ENCODE peak calls at places on chromosome 20, in four cellular contexts. One of them, this sample, is unnamed.

GRCh38 chr20:40390654-40391053 is 298.4 kb downstream of the MAFB start:
- DNase-seq in HepG2: no peak
- DNase-seq in K562: no peak
- DNase-seq in GM12878: no peak
- DNase-seq in this sample: no peak

GRCh38 chr20:10511507-10512231 is 76.6 kb downstream of the SLX4IP start:
- DNase-seq in HepG2: peak; percentile 87
- DNase-seq in K562: peak; percentile 75
- DNase-seq in GM12878: peak; percentile 94
- DNase-seq in this sample: peak; percentile 94

GRCh38 chr20:57074386-57074785 is 192.1 kb downstream of the BMP7 start:
- DNase-seq in HepG2: no peak
- DNase-seq in K562: no peak
- DNase-seq in GM12878: no peak
- DNase-seq in this sample: no peak

GRCh38 chr20:63186528-63187316 is 29.2 kb downstream of the YTHDF1 start:
- DNase-seq in HepG2: peak; percentile 27
- DNase-seq in K562: no peak
- DNase-seq in GM12878: no peak
- DNase-seq in this sample: no peak

GRCh38 chr20:1415667-1416468 is 23.0 kb upstream of the FKBP1A start:
- DNase-seq in HepG2: peak; percentile 91
- DNase-seq in K562: peak; percentile 43
- DNase-seq in GM12878: no peak
- DNase-seq in this sample: peak; percentile 97

GRCh38 chr20:44070139-44070900 is 116.7 kb downstream of the JPH2 start:
- DNase-seq in HepG2: no peak
- DNase-seq in K562: no peak
- DNase-seq in GM12878: no peak
- DNase-seq in this sample: no peak

GRCh38 chr20:8454137-8454712 is 322.2 kb downstream of the PLCB1 start:
- DNase-seq in HepG2: peak; percentile 65
- DNase-seq in K562: no peak
- DNase-seq in GM12878: peak; percentile 17
- DNase-seq in this sample: peak; percentile 60

GRCh38 chr20:62506791-62507190 is 31.0 kb upstream of the GATA5 start:
- DNase-seq in HepG2: no peak
- DNase-seq in K562: no peak
- DNase-seq in GM12878: no peak
- DNase-seq in this sample: no peak

GRCh38 chr20:43320536-43320935 is 130.8 kb upstream of the PTPRT start:
- DNase-seq in HepG2: no peak
- DNase-seq in K562: no peak
- DNase-seq in GM12878: no peak
- DNase-seq in this sample: no peak

GRCh38 chr20:56689318-56689717 is 60.2 kb downstream of the TFAP2C start:
- DNase-seq in HepG2: no peak
- DNase-seq in K562: no peak
- DNase-seq in GM12878: no peak
- DNase-seq in this sample: no peak

GRCh38 chr20:56380375-56380774 is 11.6 kb downstream of the AURKA start:
- DNase-seq in HepG2: no peak
- DNase-seq in K562: no peak
- DNase-seq in GM12878: no peak
- DNase-seq in this sample: no peak

GRCh38 chr20:56393133-56393472 is 658 bp downstream of the CSTF1 start:
- DNase-seq in HepG2: no peak
- DNase-seq in K562: no peak
- DNase-seq in GM12878: no peak
- DNase-seq in this sample: peak; percentile 7

GRCh38 chr20:9062066-9062465 is 6.8 kb upstream of the PLCB4 start:
- DNase-seq in HepG2: no peak
- DNase-seq in K562: no peak
- DNase-seq in GM12878: no peak
- DNase-seq in this sample: no peak

GRCh38 chr20:46903937-46904336 is 9.3 kb downstream of the EYA2 start:
- DNase-seq in HepG2: no peak
- DNase-seq in K562: no peak
- DNase-seq in GM12878: no peak
- DNase-seq in this sample: no peak

GRCh38 chr20:56924976-56925695 is 296.0 kb downstream of the TFAP2C start:
- DNase-seq in HepG2: no peak
- DNase-seq in K562: no peak
- DNase-seq in GM12878: no peak
- DNase-seq in this sample: peak; percentile 11

GRCh38 chr20:60255426-60255825 is 297.2 kb downstream of the CDH26 start:
- DNase-seq in HepG2: no peak
- DNase-seq in K562: no peak
- DNase-seq in GM12878: no peak
- DNase-seq in this sample: no peak

GRCh38 chr20:62104791-62105345 is 17.4 kb upstream of the LSM14B start:
- DNase-seq in HepG2: no peak
- DNase-seq in K562: no peak
- DNase-seq in GM12878: no peak
- DNase-seq in this sample: no peak

GRCh38 chr20:52941803-52942202 is 30.4 kb upstream of the TSHZ2 start:
- DNase-seq in HepG2: no peak
- DNase-seq in K562: no peak
- DNase-seq in GM12878: no peak
- DNase-seq in this sample: no peak

GRCh38 chr20:60362531-60362930 is 404.3 kb downstream of the CDH26 start:
- DNase-seq in HepG2: no peak
- DNase-seq in K562: no peak
- DNase-seq in GM12878: no peak
- DNase-seq in this sample: no peak

GRCh38 chr20:48523191-48523757 is 304.5 kb downstream of the PREX1 start:
- DNase-seq in HepG2: peak; percentile 82
- DNase-seq in K562: no peak
- DNase-seq in GM12878: no peak
- DNase-seq in this sample: peak; percentile 52

GRCh38 chr20:60410865-60411264 is 452.6 kb downstream of the CDH26 start:
- DNase-seq in HepG2: no peak
- DNase-seq in K562: no peak
- DNase-seq in GM12878: no peak
- DNase-seq in this sample: no peak

GRCh38 chr20:49230021-49230420 is 10.8 kb downstream of the DDX27 start:
- DNase-seq in HepG2: no peak
- DNase-seq in K562: peak; percentile 14
- DNase-seq in GM12878: no peak
- DNase-seq in this sample: no peak

DNA sequence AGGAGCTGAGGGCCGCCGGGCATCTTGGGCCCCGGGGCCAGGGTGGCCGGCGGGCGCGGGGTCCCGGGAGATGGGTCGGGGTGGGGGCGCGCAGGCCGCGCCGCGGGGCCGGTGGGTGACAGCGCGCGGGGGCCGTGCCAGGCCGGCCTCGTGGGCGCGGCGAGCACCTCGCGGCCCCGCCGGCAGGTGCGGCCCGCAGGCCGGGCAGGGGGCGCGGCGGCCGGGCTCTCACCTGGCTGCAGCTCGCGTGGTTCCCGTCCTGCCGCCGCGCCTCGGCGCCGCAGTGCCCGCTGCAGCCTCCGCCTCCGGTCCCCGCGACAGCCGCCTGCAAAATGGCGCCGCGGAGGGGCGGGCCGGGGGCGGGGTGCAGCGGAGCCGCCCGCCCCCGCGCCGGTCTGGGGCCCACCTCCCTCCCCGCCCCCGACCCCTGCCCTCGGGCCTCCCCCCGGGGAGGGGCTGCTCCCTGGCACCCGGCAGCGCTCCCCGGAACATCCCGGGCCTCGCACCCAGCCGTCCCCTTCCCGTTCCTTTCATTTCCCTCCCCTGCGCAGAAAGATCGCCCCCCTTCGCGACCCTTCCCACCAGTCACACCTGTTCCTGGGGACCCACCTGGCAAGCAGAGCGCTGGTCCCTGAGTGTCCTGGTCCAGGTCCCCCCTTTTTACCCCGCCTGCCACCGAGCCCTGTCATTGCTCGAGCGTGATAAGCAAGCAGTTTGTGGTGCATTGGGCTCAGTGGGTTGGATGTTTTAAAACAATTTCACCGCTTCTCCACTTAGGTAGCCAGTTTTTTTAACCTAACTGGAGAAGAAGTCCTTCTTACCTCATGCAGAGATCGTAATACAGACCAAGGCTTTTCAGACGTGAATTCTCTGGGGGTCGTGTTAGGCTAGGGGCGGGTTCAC is at the start of gene SLC23A2:
- DNase-seq in HepG2: no peak
- DNase-seq in K562: peak; percentile 81
- DNase-seq in GM12878: no peak
- DNase-seq in this sample: peak; percentile 66
- TF ChIP-seq KDM1A in HepG2: no peak
- TF ChIP-seq KDM1A in K562: no peak
- TF ChIP-seq KDM1A in GM12878: no peak
- TF ChIP-seq KDM1A in this sample: no peak

GRCh38 chr20:25000268-25000801 is 7.8 kb upstream of the APMAP start:
- DNase-seq in HepG2: no peak
- DNase-seq in K562: no peak
- DNase-seq in GM12878: no peak
- DNase-seq in this sample: peak; percentile 24

GRCh38 chr20:24996449-24997195 is 4.1 kb upstream of the APMAP start:
- DNase-seq in HepG2: no peak
- DNase-seq in K562: no peak
- DNase-seq in GM12878: no peak
- DNase-seq in this sample: no peak

GRCh38 chr20:24999568-24999967 is 7.0 kb upstream of the APMAP start:
- DNase-seq in HepG2: no peak
- DNase-seq in K562: no peak
- DNase-seq in GM12878: no peak
- DNase-seq in this sample: no peak

GRCh38 chr20:24998631-24999445 is 6.3 kb upstream of the APMAP start:
- DNase-seq in HepG2: no peak
- DNase-seq in K562: no peak
- DNase-seq in GM12878: no peak
- DNase-seq in this sample: no peak

DNA sequence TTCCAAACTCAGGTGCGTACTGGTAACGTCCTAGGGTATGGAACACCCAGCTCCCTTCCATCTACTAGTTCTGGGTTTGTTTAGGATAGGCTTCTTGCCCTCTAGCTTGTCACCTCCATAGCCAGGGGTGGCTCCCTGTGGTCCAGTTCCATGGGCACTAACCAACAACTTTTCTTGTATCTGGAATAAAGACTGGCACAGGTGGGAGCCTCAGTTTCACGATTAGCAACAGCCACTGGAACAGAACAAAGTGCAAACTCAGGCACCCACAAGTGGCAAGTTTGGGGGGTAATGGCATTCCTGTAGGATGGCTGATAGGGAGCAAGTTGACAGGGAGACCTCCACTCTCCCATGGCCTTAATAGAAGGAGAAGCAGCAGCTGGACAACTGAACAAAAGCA is 5.6 kb upstream of the APMAP start:
- DNase-seq in HepG2: no peak
- DNase-seq in K562: no peak
- DNase-seq in GM12878: no peak
- DNase-seq in this sample: no peak
- TF ChIP-seq POLR2AphosphoS2 in HepG2: no peak
- TF ChIP-seq POLR2AphosphoS2 in K562: no peak
- TF ChIP-seq POLR2AphosphoS2 in GM12878: no peak
- TF ChIP-seq POLR2AphosphoS2 in this sample: no peak

GRCh38 chr20:58429303-58429702 is 40.3 kb downstream of the VAPB start:
- DNase-seq in HepG2: no peak
- DNase-seq in K562: no peak
- DNase-seq in GM12878: no peak
- DNase-seq in this sample: no peak
- TF ChIP-seq CTCF in HepG2: peak; percentile 46
- TF ChIP-seq CTCF in K562: no peak
- TF ChIP-seq CTCF in GM12878: no peak
- TF ChIP-seq CTCF in this sample: no peak

GRCh38 chr20:50824137-50824536 is 29.3 kb downstream of the BCAS4 start:
- DNase-seq in HepG2: no peak
- DNase-seq in K562: no peak
- DNase-seq in GM12878: no peak
- DNase-seq in this sample: peak; percentile 30
- TF ChIP-seq KDM1A in HepG2: no peak
- TF ChIP-seq KDM1A in K562: no peak
- TF ChIP-seq KDM1A in GM12878: no peak
- TF ChIP-seq KDM1A in this sample: no peak

GRCh38 chr20:35611482-35611881 is 4.1 kb upstream of the SPAG4 start:
- DNase-seq in HepG2: no peak
- DNase-seq in K562: no peak
- DNase-seq in GM12878: peak; percentile 63
- DNase-seq in this sample: no peak
- TF ChIP-seq POLR2AphosphoS2 in HepG2: no peak
- TF ChIP-seq POLR2AphosphoS2 in K562: no peak
- TF ChIP-seq POLR2AphosphoS2 in GM12878: no peak
- TF ChIP-seq POLR2AphosphoS2 in this sample: no peak

GRCh38 chr20:33526769-33527168 is 36.9 kb downstream of the CBFA2T2 start:
- DNase-seq in HepG2: no peak
- DNase-seq in K562: no peak
- DNase-seq in GM12878: no peak
- DNase-seq in this sample: no peak

GRCh38 chr20:33532753-33533459 is 43.0 kb downstream of the CBFA2T2 start:
- DNase-seq in HepG2: no peak
- DNase-seq in K562: no peak
- DNase-seq in GM12878: no peak
- DNase-seq in this sample: no peak

DNA sequence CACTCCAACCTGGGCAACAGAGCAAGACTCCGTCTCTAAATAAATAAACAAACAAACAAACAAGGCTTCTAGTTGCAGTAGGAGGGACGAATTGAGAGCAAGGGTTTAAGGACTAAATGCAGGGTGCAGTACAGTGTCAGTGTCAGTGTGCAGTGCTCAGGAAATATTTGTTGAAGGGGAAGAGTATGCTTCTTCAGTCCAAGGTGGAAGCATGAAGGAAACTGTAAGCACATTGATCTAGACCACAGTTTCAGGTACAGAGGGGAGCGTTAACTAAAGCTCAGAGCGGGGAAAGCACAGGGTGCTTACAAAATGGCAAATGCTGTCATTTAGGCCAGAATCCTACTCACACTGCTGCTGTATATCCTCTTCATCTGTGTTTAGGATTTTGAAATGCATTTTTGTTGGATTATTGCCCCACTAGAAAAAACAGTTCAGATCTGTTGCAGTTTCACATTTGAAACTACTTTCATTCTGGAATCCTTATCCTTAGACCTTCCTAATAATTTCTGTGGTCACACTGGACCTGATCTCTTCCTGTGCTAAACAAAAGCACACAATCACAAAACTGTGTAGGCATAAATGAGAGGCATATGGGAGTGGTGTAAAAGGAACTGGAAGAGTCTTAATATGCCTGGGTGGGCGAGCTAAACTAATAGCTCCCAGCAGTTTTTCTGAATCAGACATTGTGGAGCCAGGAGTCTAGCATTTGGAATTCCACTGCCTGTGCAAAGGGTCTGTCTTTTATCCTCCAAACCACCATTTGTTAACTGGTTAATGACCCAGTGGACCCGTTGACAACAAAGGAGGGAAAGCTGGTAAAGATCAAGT is 41.4 kb downstream of the CBFA2T2 start:
- DNase-seq in HepG2: peak; percentile 78
- DNase-seq in K562: no peak
- DNase-seq in GM12878: no peak
- DNase-seq in this sample: no peak
- TF ChIP-seq CTCF in HepG2: no peak
- TF ChIP-seq CTCF in K562: no peak
- TF ChIP-seq CTCF in GM12878: no peak
- TF ChIP-seq CTCF in this sample: no peak

This sample was measured in A549.